ENCODE peak calls at places on chromosomes 6 and 20, in four cellular contexts. U, W, V and S are unnamed samples.

GRCh38 chr6:83878902-83879644 is 19.6 kb downstream of the CYB5R4 start:
- DNase-seq in U (no peak), W (no peak), V (no peak), S (no peak)

GRCh38 chr6:43491750-43492661 is 14.6 kb downstream of the TJAP1 start:
- DNase-seq in U (peak; percentile 89), W (peak; percentile 90), V (no peak), S (no peak)

GRCh38 chr6:109344226-109344625 is 38.0 kb downstream of the CD164 start:
- DNase-seq in U (no peak), W (no peak), V (peak; percentile 42), S (no peak)

GRCh38 chr20:32891926-32892660 is 33.4 kb downstream of the EFCAB8 start:
- DNase-seq in U (no peak), W (no peak), V (no peak), S (no peak)

GRCh38 chr20:20547876-20548266 is 164.6 kb downstream of the RALGAPA2 start:
- DNase-seq in U (no peak), W (no peak), V (no peak), S (no peak)

GRCh38 chr20:24868396-24868927 is 80.6 kb upstream of the CST7 start:
- DNase-seq in U (no peak), W (no peak), V (no peak), S (peak; percentile 67)

GRCh38 chr6:107563694-107564093 is 73.8 kb downstream of the SOBP start:
- DNase-seq in U (no peak), W (no peak), V (no peak), S (no peak)

GRCh38 chr6:123940551-123940950 is 136.9 kb downstream of the NKAIN2 start:
- DNase-seq in U (no peak), W (no peak), V (no peak), S (no peak)

GRCh38 chr6:5149891-5150290 is 64.8 kb downstream of the PPP1R3G start:
- DNase-seq in U (no peak), W (no peak), V (no peak), S (peak; percentile 3)

GRCh38 chr6:26249709-26249958 is 115.4 kb upstream of the BTN3A2 start:
- DNase-seq in U (no peak), W (no peak), V (no peak), S (no peak)

GRCh38 chr6:129694036-129694435 is 15.9 kb downstream of the ARHGAP18 start:
- DNase-seq in U (no peak), W (no peak), V (no peak), S (no peak)

GRCh38 chr6:39452306-39452705 is 129.8 kb upstream of the KCNK16 start:
- DNase-seq in U (peak; percentile 22), W (peak; percentile 54), V (no peak), S (no peak)

GRCh38 chr6:25150031-25150430 is 129.1 kb upstream of the CARMIL1 start:
- DNase-seq in U (no peak), W (no peak), V (no peak), S (no peak)